ENCODE peak calls at places on chromosomes 12 and 14, in five cellular contexts. Z, E, D, O and L are unnamed samples. For H3K4me1, the result is how much of the 10 kb centered on the place peaks cover.

GRCh38 chr14:84937044-84937443 is 592.9 kb upstream of the FLRT2 start:
- DNase-seq in Z (no peak), E (no peak), D (no peak), O (no peak), L (no peak)

GRCh38 chr14:67502867-67503266 is 14.3 kb upstream of the TMEM229B start:
- DNase-seq in Z (no peak), E (no peak), D (no peak), O (no peak), L (no peak)

GRCh38 chr14:59630281-59630963 is 53.8 kb upstream of the CCDC175 start:
- DNase-seq in Z (peak), E (peak), D (no peak), O (no peak), L (peak)

GRCh38 chr14:62667515-62667914 is 377.7 kb downstream of the KCNH5 start:
- DNase-seq in Z (peak), E (no peak), D (no peak), O (no peak), L (no peak)

GRCh38 chr12:58657175-58657574 is 263.1 kb downstream of the LRIG3 start:
- DNase-seq in Z (peak), E (no peak), D (no peak), O (no peak), L (no peak)

GRCh38 chr12:116882742-116883141 is 1.5 kb upstream of the HRK start:
- DNase-seq in Z (peak), E (no peak), D (no peak), O (no peak), L (no peak)

GRCh38 chr14:60686865-60687264 is 37.3 kb downstream of the SIX4 start:
- DNase-seq in Z (no peak), E (no peak), D (no peak), O (no peak), L (no peak)

GRCh38 chr14:57060276-57060956 is 208.3 kb downstream of the EXOC5 start:
- DNase-seq in Z (peak), E (peak), D (no peak), O (no peak), L (no peak)

GRCh38 chr12:91370086-91370868 is 187.7 kb upstream of the DCN start:
- DNase-seq in Z (no peak), E (no peak), D (no peak), O (no peak), L (no peak)

GRCh38 chr14:99466719-99467118 is 13.9 kb downstream of the SETD3 start:
- DNase-seq in Z (no peak), E (no peak), D (no peak), O (no peak), L (no peak)

GRCh38 chr14:43914041-43914693 is 592.9 kb downstream of the FSCB start:
- DNase-seq in Z (no peak), E (no peak), D (peak), O (peak), L (no peak)

GRCh38 chr14:76924363-76925151 is 98.3 kb downstream of the LRRC74A start:
- DNase-seq in Z (peak), E (no peak), D (no peak), O (no peak), L (no peak)

GRCh38 chr12:132189378-132190011 is 45.2 kb downstream of the NOC4L start:
- DNase-seq in Z (peak), E (peak), D (peak), O (peak), L (peak)

GRCh38 chr12:41333988-41334387 is 145.9 kb downstream of the PDZRN4 start:
- DNase-seq in Z (no peak), E (no peak), D (no peak), O (no peak), L (no peak)

GRCh38 chr12:67239061-67239460 is 30.1 kb upstream of the CAND1 start:
- DNase-seq in Z (peak), E (no peak), D (no peak), O (no peak), L (no peak)

GRCh38 chr12:93214523-93215289 is 163.0 kb upstream of the NUDT4 start:
- DNase-seq in Z (no peak), E (peak), D (no peak), O (no peak), L (no peak)

GRCh38 chr12:94841171-94841570 is 162.3 kb downstream of the NDUFA12 start:
- DNase-seq in Z (no peak), E (no peak), D (no peak), O (no peak), L (no peak)

DNA sequence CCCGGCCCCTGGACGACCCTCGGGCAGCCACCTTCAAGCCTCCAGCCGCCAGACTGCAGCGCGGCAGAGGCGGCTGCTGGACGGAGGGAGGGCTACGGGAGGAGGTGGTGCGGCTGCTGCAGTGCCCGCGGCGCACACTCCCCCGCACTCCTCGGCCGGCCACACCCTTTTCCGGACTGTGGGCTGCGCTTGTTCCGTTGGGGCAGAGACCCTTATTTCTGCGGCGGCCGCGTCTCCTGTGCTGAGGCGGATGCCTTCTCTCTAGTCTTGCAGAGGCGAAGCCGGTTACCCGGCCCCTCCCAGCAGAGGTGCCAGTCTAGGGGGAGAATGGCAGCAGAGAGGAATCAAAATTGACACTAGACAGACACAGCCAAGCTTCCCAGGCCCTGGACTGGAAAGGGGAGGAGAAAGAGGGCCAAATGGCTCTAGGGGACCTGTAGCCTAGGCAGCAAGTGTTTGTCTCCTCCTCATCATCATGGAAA is 1.2 kb downstream of the ESYT1 start:
- DNase-seq in Z (peak), E (peak), D (peak), O (peak), L (peak)
- H3K4me1 ChIP-seq in Z (under half), E (under half), D (half or more), O (under half), L (under half)

DNA sequence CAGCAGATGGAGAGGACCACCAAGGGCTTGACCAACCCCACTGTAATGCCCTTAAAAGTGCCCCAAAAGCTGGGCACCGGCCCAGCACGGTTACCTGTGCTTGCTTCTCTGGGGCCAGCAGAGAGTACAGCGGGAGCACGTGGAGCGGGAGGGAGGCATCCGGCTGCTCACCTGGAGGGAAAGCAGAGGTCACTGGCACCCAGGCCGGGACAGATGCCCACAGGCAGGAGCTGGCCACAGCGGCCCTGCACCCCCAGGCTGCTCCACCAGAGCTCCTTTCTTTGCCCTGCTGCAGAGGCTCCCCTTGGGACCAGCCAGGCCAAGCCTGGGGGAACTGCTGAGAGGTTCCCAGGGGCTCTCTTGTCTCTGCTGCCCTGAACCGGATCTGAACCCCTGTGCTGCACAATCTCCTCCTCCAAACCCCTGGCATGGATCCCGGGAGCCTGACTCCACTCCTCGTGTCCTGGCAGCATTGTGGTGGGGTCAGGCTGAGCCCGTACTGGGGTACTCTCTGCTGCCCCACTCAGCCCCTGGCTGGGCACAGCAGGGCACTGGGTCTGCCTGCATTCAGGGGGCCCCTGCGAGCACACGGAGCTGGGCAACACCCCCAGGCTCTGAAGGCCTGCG is 24.0 kb downstream of the DHX37 start:
- DNase-seq in Z (no peak), E (no peak), D (no peak), O (no peak), L (no peak)
- H3K4me1 ChIP-seq in Z (under half), E (under half), D (under half), O (under half), L (under half)

GRCh38 chr12:6221146-6221545 is 20.9 kb downstream of the CD9 start:
- DNase-seq in Z (no peak), E (no peak), D (no peak), O (no peak), L (no peak)
- H3K4me1 ChIP-seq in Z (under half), E (half or more), D (half or more), O (under half), L (half or more)

DNA sequence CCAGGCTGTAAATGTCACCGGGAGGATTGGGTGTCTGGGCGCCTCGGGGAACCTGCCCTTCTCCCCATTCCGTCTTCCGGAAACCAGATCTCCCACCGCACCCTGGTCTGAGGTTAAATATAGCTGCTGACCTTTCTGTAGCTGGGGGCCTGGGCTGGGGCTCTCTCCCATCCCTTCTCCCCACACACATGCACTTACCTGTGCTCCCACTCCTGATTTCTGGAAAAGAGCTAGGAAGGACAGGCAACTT is 1.3 kb downstream of the GAPDH start:
- DNase-seq in Z (no peak), E (no peak), D (no peak), O (no peak), L (no peak)
- H3K4me1 ChIP-seq in Z (under half), E (under half), D (half or more), O (under half), L (half or more)

DNA sequence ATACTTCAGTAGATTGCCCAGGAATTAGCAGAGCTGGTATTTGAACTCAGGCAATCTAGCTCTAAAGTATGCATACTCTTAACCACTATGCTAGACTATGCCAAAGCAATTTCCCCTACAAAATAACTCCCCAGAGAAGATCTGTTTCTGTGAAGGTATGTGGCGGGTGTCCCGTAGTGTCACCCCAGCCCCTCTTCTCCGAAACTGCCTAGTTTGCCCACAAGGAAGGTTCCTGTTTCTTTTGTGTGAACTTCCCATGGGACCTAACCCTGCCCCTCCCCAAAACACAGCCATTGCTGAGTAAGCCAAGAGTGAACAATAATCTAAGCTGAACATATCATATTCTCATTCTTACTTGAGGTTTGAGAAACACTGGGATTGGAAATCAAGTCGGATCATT is 15.5 kb upstream of the RAP1B start:
- DNase-seq in Z (no peak), E (no peak), D (no peak), O (no peak), L (no peak)
- H3K4me1 ChIP-seq in Z (under half), E (under half), D (under half), O (under half), L (under half)

DNA sequence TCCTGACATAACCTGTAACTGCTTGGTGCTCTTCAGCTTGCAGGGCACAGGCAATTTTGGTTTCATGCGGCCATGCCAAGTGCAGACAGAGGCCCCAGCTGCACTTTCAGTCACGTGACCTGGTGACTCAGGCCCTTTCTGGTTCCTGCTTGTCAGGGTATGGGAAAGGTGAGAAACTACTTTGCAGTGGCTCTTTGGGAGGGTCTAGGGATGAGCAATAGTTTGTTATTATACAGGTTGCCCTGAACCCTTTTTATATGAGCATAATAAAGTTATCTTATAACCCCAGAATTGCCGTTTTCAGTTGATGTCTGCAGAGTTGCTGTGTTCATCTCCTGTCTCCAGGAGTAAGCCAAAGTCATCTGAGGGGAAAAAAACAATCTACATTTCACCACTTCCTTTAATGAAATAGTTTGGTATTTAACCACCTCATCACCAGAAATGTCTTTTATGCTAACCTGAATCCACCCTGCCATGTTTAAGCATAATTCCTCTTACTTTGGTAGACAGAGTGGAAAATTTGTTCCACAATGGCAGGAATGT is 30.9 kb upstream of the EMP1 start:
- DNase-seq in Z (peak), E (no peak), D (peak), O (peak), L (peak)
- H3K4me1 ChIP-seq in Z (under half), E (under half), D (under half), O (under half), L (under half)

GRCh38 chr12:75982974-75983660 is 48.5 kb downstream of the PHLDA1 start:
- DNase-seq in Z (no peak), E (no peak), D (no peak), O (peak), L (no peak)

GRCh38 chr12:75981247-75981646 is 50.3 kb downstream of the PHLDA1 start:
- DNase-seq in Z (no peak), E (no peak), D (no peak), O (no peak), L (no peak)

GRCh38 chr12:75984577-75985182 is 46.9 kb downstream of the PHLDA1 start:
- DNase-seq in Z (no peak), E (no peak), D (no peak), O (no peak), L (no peak)

GRCh38 chr12:75979181-75979580 is 52.4 kb downstream of the PHLDA1 start:
- DNase-seq in Z (peak), E (no peak), D (no peak), O (no peak), L (no peak)

DNA sequence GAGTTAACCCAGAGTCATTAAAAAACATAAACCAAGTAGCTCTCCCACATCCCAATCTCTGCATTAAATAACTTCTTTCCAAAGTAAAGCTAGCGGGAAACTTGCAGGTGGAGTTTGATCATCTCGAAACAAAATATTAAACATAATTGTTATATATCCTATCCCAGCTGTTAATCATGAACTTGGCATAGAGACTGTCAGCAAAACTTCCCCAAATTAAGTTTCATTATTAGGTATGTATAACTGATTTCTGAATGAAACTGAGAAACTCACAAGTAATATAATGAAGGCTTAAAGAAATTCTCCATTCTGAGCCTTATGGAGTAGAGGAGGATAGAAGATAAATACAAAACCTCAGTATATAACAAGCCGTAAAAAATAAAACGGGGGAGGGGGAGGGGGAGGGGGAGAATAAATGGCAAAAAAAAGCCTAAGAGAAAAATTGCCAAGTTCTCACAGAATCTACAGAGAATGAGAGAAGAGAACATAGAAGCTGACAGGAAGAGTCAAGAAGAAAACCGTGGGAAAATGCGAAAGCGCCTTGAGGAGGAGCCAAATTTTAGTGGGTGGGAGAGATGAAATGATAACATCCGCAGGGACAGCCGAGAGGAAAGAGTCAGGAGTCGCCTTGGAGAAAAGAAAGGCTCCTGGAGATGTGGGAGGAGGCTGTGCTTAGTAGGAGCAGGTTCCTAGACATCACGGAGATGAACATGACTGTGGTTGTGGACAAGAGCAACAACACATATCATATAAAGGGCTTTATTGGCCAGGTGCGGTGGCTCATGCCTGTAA is 49.6 kb downstream of the PHLDA1 start:
- DNase-seq in Z (no peak), E (no peak), D (peak), O (peak), L (no peak)
- H3K4me1 ChIP-seq in Z (under half), E (half or more), D (half or more), O (under half), L (half or more)

DNA sequence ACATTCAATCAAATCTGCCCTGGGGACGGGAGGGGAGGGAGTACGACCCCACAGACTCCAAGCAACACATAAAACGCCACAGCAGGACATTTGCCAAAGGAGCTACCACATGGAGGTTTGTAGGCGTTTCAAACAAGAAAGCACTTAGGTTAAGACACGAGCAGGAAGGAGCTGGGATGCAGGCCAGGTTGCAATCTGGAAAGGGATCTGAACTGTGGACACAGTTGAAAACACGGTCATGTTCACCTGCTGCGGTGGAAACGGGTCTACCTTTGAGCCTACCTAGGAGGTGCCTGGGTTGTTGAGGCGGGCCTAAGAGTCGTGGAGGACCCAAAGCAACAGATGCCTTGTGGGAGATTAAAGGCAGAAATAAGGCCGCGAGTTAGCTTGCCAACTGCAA is 18.4 kb downstream of the PRKAB1 start:
- DNase-seq in Z (no peak), E (no peak), D (no peak), O (no peak), L (no peak)
- H3K4me1 ChIP-seq in Z (under half), E (under half), D (under half), O (under half), L (under half)

DNA sequence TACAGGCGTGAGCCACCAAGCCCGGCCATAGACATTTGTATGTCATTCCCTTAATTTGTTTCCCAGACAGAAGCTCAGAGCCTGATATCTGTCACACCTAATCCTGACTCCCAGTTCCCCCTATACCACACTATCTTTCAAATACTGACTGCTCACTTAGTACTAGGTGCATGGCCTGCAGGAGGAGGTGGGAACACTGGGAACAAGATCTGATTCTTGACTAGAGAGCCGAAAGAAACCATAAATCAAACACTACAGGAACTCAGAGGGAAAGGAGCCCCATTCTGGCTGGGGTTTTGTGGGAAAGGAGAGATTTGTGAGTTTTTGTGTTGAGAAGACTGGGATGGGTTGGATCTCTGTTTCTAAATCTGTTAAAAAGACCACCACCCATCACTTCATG is 4.9 kb downstream of the KHNYN start:
- DNase-seq in Z (no peak), E (no peak), D (no peak), O (no peak), L (no peak)
- H3K4me1 ChIP-seq in Z (under half), E (under half), D (half or more), O (under half), L (under half)

GRCh38 chr12:27551172-27551840 is 27.3 kb downstream of the PPFIBP1 start:
- DNase-seq in Z (no peak), E (no peak), D (no peak), O (no peak), L (no peak)

GRCh38 chr12:27549801-27550652 is 26.0 kb downstream of the PPFIBP1 start:
- DNase-seq in Z (peak), E (peak), D (peak), O (peak), L (peak)

GRCh38 chr12:27552235-27552634 is 28.2 kb downstream of the PPFIBP1 start:
- DNase-seq in Z (no peak), E (no peak), D (no peak), O (no peak), L (no peak)

GRCh38 chr12:27549231-27549800 is 25.3 kb downstream of the PPFIBP1 start:
- DNase-seq in Z (peak), E (no peak), D (no peak), O (no peak), L (no peak)

DNA sequence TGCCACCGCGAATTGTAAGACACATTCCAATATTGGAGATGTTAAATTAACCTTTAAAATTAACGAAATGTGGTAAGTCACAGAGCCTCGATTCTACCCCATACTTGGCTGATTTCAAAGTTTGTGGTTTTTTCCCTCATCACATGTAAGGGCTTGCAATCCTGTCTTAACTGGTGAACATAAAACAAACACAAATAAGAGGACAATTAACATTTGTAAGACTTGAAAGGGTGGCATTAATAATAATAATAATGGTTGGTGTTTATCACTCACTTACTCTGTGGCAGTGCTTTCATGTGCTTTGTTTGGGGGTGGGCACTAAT is 26.6 kb downstream of the PPFIBP1 start:
- DNase-seq in Z (no peak), E (no peak), D (no peak), O (no peak), L (no peak)
- H3K4me1 ChIP-seq in Z (under half), E (under half), D (half or more), O (half or more), L (half or more)